ENCODE peak calls at places on chromosomes 5 and 9, in six cellular contexts. X is CD4-positive, alpha-beta T cell; P is IMR-90; H is heart right ventricle; M is prostate gland; T is naive thymus-derived CD4-positive, alpha-beta T cell. B is an unnamed sample.

GRCh38 chr9:121281614-121282291 is 13.8 kb downstream of the GSN start:
- DNase-seq in X (no peak), P (peak), H (peak), M (peak), T (no peak), B (no peak)

GRCh38 chr5:107466233-107466769 is 204.4 kb downstream of the EFNA5 start:
- DNase-seq in X (no peak), P (peak), H (no peak), M (peak), T (no peak), B (peak)

GRCh38 chr5:139710370-139711066 is 62.4 kb downstream of the CXXC5 start:
- DNase-seq in X (peak), P (peak), H (peak), M (no peak), T (peak), B (peak)

GRCh38 chr5:56608216-56608925 is 207.0 kb upstream of the MAP3K1 start:
- DNase-seq in X (no peak), P (peak), H (no peak), M (no peak), T (no peak), B (no peak)

GRCh38 chr5:160165137-160166068 is 46.2 kb upstream of the PWWP2A start:
- DNase-seq in X (no peak), P (peak), H (peak), M (no peak), T (no peak), B (peak)

GRCh38 chr5:106876665-106877194 is 794.0 kb downstream of the EFNA5 start:
- DNase-seq in X (no peak), P (no peak), H (no peak), M (no peak), T (no peak), B (no peak)

GRCh38 chr9:806285-807156 is 35.0 kb upstream of the DMRT1 start:
- DNase-seq in X (no peak), P (peak), H (no peak), M (no peak), T (peak), B (peak)

GRCh38 chr5:40223884-40224402 is 455.8 kb upstream of the PTGER4 start:
- DNase-seq in X (no peak), P (peak), H (no peak), M (no peak), T (no peak), B (peak)

GRCh38 chr9:14173730-14174129 is 140.2 kb downstream of the NFIB start:
- DNase-seq in X (no peak), P (no peak), H (no peak), M (no peak), T (no peak), B (no peak)

GRCh38 chr9:122866079-122866478 is 37.7 kb upstream of the PDCL start:
- DNase-seq in X (no peak), P (no peak), H (no peak), M (no peak), T (no peak), B (no peak)

GRCh38 chr9:123395276-123396006 is 39.4 kb downstream of the CRB2 start:
- DNase-seq in X (no peak), P (no peak), H (no peak), M (no peak), T (no peak), B (no peak)

GRCh38 chr5:35856186-35857003 is at the start of gene IL7R:
- DNase-seq in X (no peak), P (peak), H (no peak), M (no peak), T (peak), B (peak)

GRCh38 chr9:103789686-103790085 is 304.4 kb upstream of the SMC2 start:
- DNase-seq in X (no peak), P (no peak), H (no peak), M (no peak), T (no peak), B (no peak)

GRCh38 chr5:55222819-55223124 is 4.3 kb downstream of the MCIDAS start:
- DNase-seq in X (no peak), P (no peak), H (no peak), M (no peak), T (no peak), B (no peak)

GRCh38 chr9:132857031-132857430 is 21.1 kb downstream of the AK8 start:
- DNase-seq in X (no peak), P (peak), H (peak), M (peak), T (no peak), B (peak)

GRCh38 chr9:95778957-95779356 is 96.5 kb upstream of the ERCC6L2 start:
- DNase-seq in X (no peak), P (peak), H (no peak), M (no peak), T (no peak), B (no peak)

GRCh38 chr5:141634162-141634561 is 2.5 kb downstream of the HDAC3 start:
- DNase-seq in X (no peak), P (no peak), H (no peak), M (no peak), T (no peak), B (no peak)

GRCh38 chr5:177546262-177546741 is 8.1 kb downstream of the FAM193B start:
- DNase-seq in X (no peak), P (peak), H (peak), M (peak), T (no peak), B (peak)

GRCh38 chr5:179759961-179760541 is 27.4 kb downstream of the MAML1 start:
- DNase-seq in X (no peak), P (no peak), H (no peak), M (no peak), T (no peak), B (no peak)

GRCh38 chr9:92679413-92680165 is 9.7 kb upstream of the IPPK start:
- DNase-seq in X (no peak), P (no peak), H (no peak), M (no peak), T (no peak), B (no peak)

GRCh38 chr5:154858972-154859950 is 834 bp downstream of the CNOT8 start:
- DNase-seq in X (no peak), P (no peak), H (no peak), M (no peak), T (peak), B (no peak)

GRCh38 chr5:174533771-174534221 is 190.6 kb upstream of the MSX2 start:
- DNase-seq in X (no peak), P (peak), H (no peak), M (no peak), T (no peak), B (peak)

GRCh38 chr9:121883281-121884056 is 209.6 kb downstream of the TTLL11 start:
- DNase-seq in X (no peak), P (peak), H (no peak), M (no peak), T (no peak), B (peak)

GRCh38 chr5:35031276-35031675 is 16.5 kb downstream of the AGXT2 start:
- DNase-seq in X (no peak), P (peak), H (no peak), M (no peak), T (no peak), B (no peak)

GRCh38 chr9:132216861-132217655 is 55.2 kb downstream of the NTNG2 start:
- DNase-seq in X (no peak), P (no peak), H (no peak), M (no peak), T (no peak), B (no peak)

GRCh38 chr5:180367991-180368390 is 14.9 kb upstream of the GFPT2 start:
- DNase-seq in X (no peak), P (no peak), H (no peak), M (no peak), T (no peak), B (no peak)

GRCh38 chr9:31185831-31186230 is 1198.6 kb upstream of the ACO1 start:
- DNase-seq in X (no peak), P (peak), H (no peak), M (no peak), T (no peak), B (no peak)

GRCh38 chr5:143192191-143192880 is 211.2 kb downstream of the NR3C1 start:
- DNase-seq in X (no peak), P (no peak), H (no peak), M (no peak), T (no peak), B (no peak)
- H3K27ac ChIP-seq in X (no peak), P (no peak), H (no peak), M (no peak), T (no peak), B (no peak)

GRCh38 chr9:16873131-16873787 is 2.8 kb upstream of the BNC2 start:
- DNase-seq in X (no peak), P (peak), H (no peak), M (no peak), T (no peak), B (no peak)

GRCh38 chr9:16869140-16869903 is 1.1 kb downstream of the BNC2 start:
- DNase-seq in X (no peak), P (peak), H (no peak), M (no peak), T (no peak), B (no peak)

GRCh38 chr9:16869961-16870605 is 387 bp downstream of the BNC2 start:
- DNase-seq in X (no peak), P (peak), H (peak), M (no peak), T (no peak), B (no peak)

GRCh38 chr9:16870606-16871357 is at the start of gene BNC2:
- DNase-seq in X (no peak), P (peak), H (peak), M (peak), T (no peak), B (peak)

GRCh38 chr9:16871358-16872151 is 1.1 kb upstream of the BNC2 start:
- DNase-seq in X (no peak), P (peak), H (peak), M (peak), T (no peak), B (peak)
- H3K27ac ChIP-seq in X (no peak), P (peak), H (no peak), M (peak), T (no peak), B (peak)

GRCh38 chr9:88077071-88077617 is 61.1 kb downstream of the SPATA31C2 start:
- DNase-seq in X (no peak), P (no peak), H (no peak), M (no peak), T (no peak), B (no peak)
- H3K27ac ChIP-seq in X (no peak), P (no peak), H (peak), M (peak), T (no peak), B (no peak)

DNA sequence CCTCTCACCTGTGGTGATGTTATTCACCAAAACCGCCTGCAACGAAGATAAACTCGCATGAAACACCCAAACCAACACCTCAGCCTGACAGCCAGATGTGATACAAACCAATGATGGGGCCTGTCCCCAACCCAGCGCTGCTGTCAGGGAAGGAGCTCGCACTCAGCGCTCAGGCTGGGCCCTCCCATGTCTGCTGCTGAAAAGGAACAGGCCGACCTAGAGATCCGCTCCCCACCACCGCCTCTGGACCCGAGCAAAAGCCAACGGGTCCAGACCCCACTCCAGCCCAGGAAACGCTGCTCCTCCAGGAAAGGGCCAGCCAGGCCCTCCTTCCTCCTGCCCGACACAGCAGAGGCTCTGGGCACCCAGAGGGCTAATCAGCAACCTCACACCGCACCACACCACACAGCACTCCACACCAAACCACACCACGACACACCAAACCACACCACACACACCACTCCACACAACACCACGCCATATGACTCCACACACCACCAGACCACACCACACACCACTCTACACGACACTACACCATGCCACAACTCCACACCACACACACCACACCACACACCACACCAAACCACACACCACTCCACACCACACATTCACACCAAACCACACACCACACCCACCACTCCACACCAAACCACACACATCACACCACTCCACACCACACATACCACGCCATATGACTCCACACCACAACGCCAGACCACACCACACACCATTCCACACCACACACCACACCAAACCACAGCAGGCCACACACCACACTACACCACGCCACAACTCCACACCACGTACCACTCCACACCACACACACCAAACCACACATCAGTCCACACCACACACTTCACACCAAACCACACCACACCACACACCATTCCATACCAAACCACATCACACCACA is 46.5 kb downstream of the GOLM1 start:
- DNase-seq in X (no peak), P (no peak), H (no peak), M (no peak), T (no peak), B (no peak)
- H3K27ac ChIP-seq in X (no peak), P (no peak), H (no peak), M (no peak), T (no peak), B (no peak)

DNA sequence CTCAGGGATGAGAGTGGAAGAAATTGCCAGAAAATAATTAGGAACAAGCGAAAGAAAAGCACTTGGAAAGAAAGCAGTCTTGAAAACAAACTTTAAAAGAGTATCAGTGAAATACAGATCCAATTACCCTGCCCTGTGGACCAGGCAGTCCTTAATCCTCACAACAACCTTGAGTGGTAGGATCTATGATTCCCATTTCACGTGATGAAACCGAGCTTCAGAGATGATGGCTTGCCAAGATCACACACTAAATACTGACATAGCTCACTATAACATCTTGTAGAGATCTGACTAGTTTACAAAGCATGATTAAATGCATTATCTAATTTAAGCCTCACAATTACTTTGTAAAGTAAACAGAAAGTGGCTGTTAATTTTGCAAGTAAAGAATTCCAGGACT is 55.5 kb upstream of the ABCA1 start:
- DNase-seq in X (no peak), P (no peak), H (no peak), M (no peak), T (no peak), B (no peak)
- H3K27ac ChIP-seq in X (no peak), P (peak), H (no peak), M (no peak), T (no peak), B (no peak)

GRCh38 chr9:69122086-69122390 is 52.0 kb upstream of the TJP2 start:
- DNase-seq in X (peak), P (peak), H (peak), M (peak), T (peak), B (peak)
- H3K27ac ChIP-seq in X (no peak), P (peak), H (peak), M (peak), T (peak), B (peak)

GRCh38 chr5:148928141-148928540 is 101.7 kb downstream of the ADRB2 start:
- DNase-seq in X (no peak), P (peak), H (no peak), M (no peak), T (no peak), B (no peak)
- H3K27ac ChIP-seq in X (no peak), P (no peak), H (no peak), M (no peak), T (no peak), B (no peak)

GRCh38 chr5:122163151-122164069 is 34.1 kb downstream of the ZNF474 start:
- DNase-seq in X (no peak), P (peak), H (no peak), M (no peak), T (no peak), B (peak)

GRCh38 chr5:122165574-122166021 is 36.3 kb downstream of the ZNF474 start:
- DNase-seq in X (no peak), P (peak), H (no peak), M (no peak), T (no peak), B (no peak)

GRCh38 chr5:122162100-122162499 is 32.8 kb downstream of the ZNF474 start:
- DNase-seq in X (no peak), P (peak), H (no peak), M (no peak), T (no peak), B (no peak)

GRCh38 chr5:122164070-122164435 is 34.7 kb downstream of the ZNF474 start:
- DNase-seq in X (no peak), P (no peak), H (no peak), M (no peak), T (no peak), B (no peak)

GRCh38 chr5:122164831-122165573 is 35.7 kb downstream of the ZNF474 start:
- DNase-seq in X (no peak), P (no peak), H (no peak), M (no peak), T (no peak), B (no peak)
- H3K27ac ChIP-seq in X (no peak), P (peak), H (no peak), M (no peak), T (no peak), B (peak)

GRCh38 chr5:96652769-96653455 is 9.3 kb upstream of the CAST start:
- DNase-seq in X (no peak), P (peak), H (no peak), M (no peak), T (no peak), B (no peak)
- H3K27ac ChIP-seq in X (no peak), P (no peak), H (no peak), M (no peak), T (no peak), B (no peak)